ENCODE peak calls at places on chromosomes 16 and 17, in seven cellular contexts. R is choroid plexus epithelial cell, M is epithelial cell of esophagus, T is AG04450, L is body of pancreas, O is mucosa of descending colon, U is transverse colon. A is an unnamed sample.
A peak's percentile ranks its signal among the peaks of the same experiment; 100 is the strongest.

GRCh38 chr17:7262192-7263070 is at the start of gene CLDN7:
- DNase-seq in R (no peak), M (peak; percentile 71), T (no peak), L (peak; percentile 96), O (peak; percentile 96), U (peak; percentile 94), A (no peak)

GRCh38 chr17:16443390-16444257 is 28.3 kb downstream of the TRPV2 start:
- DNase-seq in R (no peak), M (no peak), T (no peak), L (no peak), O (peak; percentile 59), U (no peak), A (no peak)

GRCh38 chr17:82367724-82368524 is 3.6 kb upstream of the UTS2R start:
- DNase-seq in R (no peak), M (no peak), T (no peak), L (no peak), O (no peak), U (no peak), A (no peak)

GRCh38 chr16:53864819-53865491 is 161.0 kb downstream of the FTO start:
- DNase-seq in R (no peak), M (peak; percentile 85), T (no peak), L (no peak), O (no peak), U (no peak), A (no peak)

GRCh38 chr17:75719732-75720131 is 1.5 kb upstream of the ITGB4 start:
- DNase-seq in R (no peak), M (peak; percentile 48), T (no peak), L (no peak), O (no peak), U (no peak), A (no peak)

GRCh38 chr17:31294839-31295488 is 2.1 kb downstream of the OMG start:
- DNase-seq in R (peak; percentile 58), M (no peak), T (no peak), L (no peak), O (no peak), U (no peak), A (no peak)

GRCh38 chr17:82053556-82054263 is 2.0 kb downstream of the GPS1 start:
- DNase-seq in R (no peak), M (no peak), T (no peak), L (no peak), O (peak; percentile 47), U (no peak), A (no peak)

GRCh38 chr17:69358688-69359596 is 32.0 kb upstream of the ABCA5 start:
- DNase-seq in R (peak; percentile 22), M (peak; percentile 18), T (no peak), L (no peak), O (no peak), U (no peak), A (no peak)

GRCh38 chr17:41792835-41793748 is 6.6 kb upstream of the JUP start:
- DNase-seq in R (peak; percentile 64), M (peak; percentile 98), T (no peak), L (peak; percentile 74), O (peak; percentile 87), U (peak; percentile 81), A (no peak)

GRCh38 chr17:2343421-2343820 is 6.1 kb downstream of the SGSM2 start:
- DNase-seq in R (no peak), M (peak; percentile 41), T (no peak), L (peak; percentile 18), O (no peak), U (peak; percentile 19), A (no peak)

GRCh38 chr17:61488878-61489718 is 36.9 kb downstream of the TBX4 start:
- DNase-seq in R (no peak), M (no peak), T (no peak), L (peak; percentile 81), O (peak; percentile 78), U (peak; percentile 81), A (no peak)

GRCh38 chr16:82524939-82525338 is 101.8 kb upstream of the CDH13 start:
- DNase-seq in R (no peak), M (no peak), T (no peak), L (no peak), O (no peak), U (no peak), A (no peak)

GRCh38 chr17:39393732-39394131 is 7.7 kb downstream of the FBXL20 start:
- DNase-seq in R (peak; percentile 14), M (no peak), T (no peak), L (no peak), O (no peak), U (no peak), A (no peak)

GRCh38 chr17:3681565-3681964 is 13.0 kb downstream of the EMC6 start:
- DNase-seq in R (no peak), M (no peak), T (no peak), L (no peak), O (no peak), U (no peak), A (no peak)

GRCh38 chr16:85269165-85269564 is 156.9 kb upstream of the CIBAR2 start:
- DNase-seq in R (no peak), M (no peak), T (no peak), L (no peak), O (no peak), U (no peak), A (no peak)

GRCh38 chr16:4693296-4693955 is at the start of gene NUDT16L1:
- DNase-seq in R (peak; percentile 95), M (peak; percentile 97), T (peak; percentile 72), L (peak; percentile 97), O (peak; percentile 98), U (peak; percentile 97), A (peak; percentile 17)

GRCh38 chr16:14489460-14489859 is 140.6 kb downstream of the PARN start:
- DNase-seq in R (peak; percentile 54), M (no peak), T (no peak), L (no peak), O (no peak), U (no peak), A (no peak)

GRCh38 chr17:80348551-80349436 is 66.2 kb upstream of the ENDOV start:
- DNase-seq in R (peak; percentile 15), M (no peak), T (no peak), L (no peak), O (no peak), U (no peak), A (no peak)

GRCh38 chr17:64480951-64481350 is 15.9 kb downstream of the POLG2 start:
- DNase-seq in R (no peak), M (no peak), T (no peak), L (no peak), O (no peak), U (no peak), A (no peak)

GRCh38 chr16:2821483-2822157 is 4.6 kb downstream of the PRSS21 start:
- DNase-seq in R (no peak), M (no peak), T (no peak), L (no peak), O (no peak), U (peak; percentile 3), A (no peak)
- H3K4me3 ChIP-seq in R (no peak overlapping the region), M (no peak overlapping the region), T (no peak overlapping the region), L (no peak overlapping the region), O (no peak overlapping the region), U (no peak overlapping the region), A (no peak overlapping the region)

GRCh38 chr16:87371261-87371866 is 12.2 kb downstream of the FBXO31 start:
- DNase-seq in R (no peak), M (no peak), T (no peak), L (no peak), O (no peak), U (no peak), A (no peak)

GRCh38 chr16:87376660-87377059 is 6.9 kb downstream of the FBXO31 start:
- DNase-seq in R (no peak), M (no peak), T (no peak), L (no peak), O (no peak), U (no peak), A (no peak)

GRCh38 chr16:87372305-87372704 is 11.3 kb downstream of the FBXO31 start:
- DNase-seq in R (no peak), M (no peak), T (no peak), L (no peak), O (no peak), U (no peak), A (no peak)

GRCh38 chr16:87374313-87374712 is 9.3 kb downstream of the FBXO31 start:
- DNase-seq in R (no peak), M (no peak), T (no peak), L (no peak), O (no peak), U (no peak), A (no peak)

DNA sequence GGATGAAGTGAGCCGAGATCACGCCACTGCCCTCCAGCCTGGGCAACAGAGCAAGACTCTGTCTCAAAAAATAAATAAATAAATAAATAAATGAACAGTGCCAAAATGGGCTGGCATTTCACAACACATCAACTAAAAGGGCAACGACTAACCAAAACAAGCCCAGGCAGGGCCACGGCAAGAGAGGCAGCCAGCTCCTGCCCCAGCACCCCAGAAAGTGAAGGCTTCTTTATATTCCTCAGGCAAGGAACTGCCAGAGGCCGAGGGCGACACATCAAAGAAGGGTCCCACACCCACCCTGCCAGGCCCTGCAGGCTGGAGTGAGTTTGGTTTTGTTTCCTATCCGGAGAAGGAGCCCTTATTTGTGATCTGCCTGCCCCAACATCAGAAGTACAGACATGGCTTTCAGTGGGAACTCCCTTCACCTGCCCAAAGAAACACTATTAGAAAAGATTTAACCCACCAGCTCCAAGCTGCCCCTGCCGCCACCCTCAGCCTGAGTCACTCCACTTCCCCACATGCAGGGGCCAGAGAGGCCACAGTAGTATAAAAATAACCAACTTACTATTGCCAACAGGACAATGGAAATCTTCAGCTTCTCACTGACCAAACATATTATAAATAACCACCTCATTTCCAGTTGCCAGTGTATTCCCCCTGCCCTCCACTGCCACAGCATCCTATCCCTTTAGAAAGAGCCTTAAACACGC is 8.0 kb downstream of the FBXO31 start:
- DNase-seq in R (peak; percentile 60), M (peak; percentile 79), T (no peak), L (no peak), O (no peak), U (no peak), A (no peak)
- TF ChIP-seq CTCF in R (no peak), M (no peak), T (no peak), L (no peak), O (no peak), U (no peak), A (no peak)

GRCh38 chr16:50743575-50744225 is 1.8 kb downstream of the CYLD start:
- DNase-seq in R (no peak), M (no peak), T (no peak), L (no peak), O (no peak), U (no peak), A (no peak)
- H3K4me3 ChIP-seq in R (no peak overlapping the region), M (no peak overlapping the region), T (no peak overlapping the region), L (no peak overlapping the region), O (no peak overlapping the region), U (no peak overlapping the region), A (no peak overlapping the region)

DNA sequence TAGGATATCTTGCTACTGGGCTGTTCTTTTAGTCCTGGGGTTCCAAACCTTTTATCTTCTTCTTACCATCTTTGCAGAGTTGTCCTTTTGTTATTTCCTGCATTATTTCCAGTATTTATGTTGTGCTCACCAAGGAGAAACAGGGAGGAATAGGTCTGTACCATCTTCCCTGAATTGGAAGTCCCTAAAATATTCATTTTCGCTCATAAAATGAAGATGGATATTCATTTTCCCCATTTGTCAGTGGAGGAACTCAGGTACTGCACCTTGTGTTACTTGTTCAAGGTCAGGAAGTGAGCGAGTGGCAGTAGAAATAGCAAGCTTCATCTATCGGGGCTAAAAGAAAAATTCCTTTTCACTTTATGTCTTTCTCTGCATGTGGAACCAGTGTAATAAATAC is 989.7 kb downstream of the CDH11 start:
- DNase-seq in R (no peak), M (no peak), T (no peak), L (no peak), O (no peak), U (no peak), A (no peak)
- TF ChIP-seq CTCF in R (no peak), M (no peak), T (no peak), L (peak; percentile 4), O (no peak), U (no peak), A (no peak)

GRCh38 chr16:645852-646678 is 3.1 kb upstream of the WDR90 start:
- DNase-seq in R (no peak), M (no peak), T (no peak), L (peak; percentile 69), O (peak; percentile 89), U (peak; percentile 89), A (no peak)
- H3K4me3 ChIP-seq in R (no peak overlapping the region), M (no peak overlapping the region), T (no peak overlapping the region), L (no peak overlapping the region), O (no peak overlapping the region), U (no peak overlapping the region), A (no peak overlapping the region)